ENCODE peak calls at places on chromosomes 1 and 21, in nine cellular contexts. G is tibial artery, R is HCT116, N is transverse colon, K is astrocyte, L is left lung, J is psoas muscle, T is body of pancreas, C is endodermal cell. Y is an unnamed sample.
A peak's percentile ranks its signal among the peaks of the same experiment; 100 is the strongest.

GRCh38 chr1:55257958-55258357 is 42.8 kb upstream of the USP24 start:
- DNase-seq in C (no peak), R (no peak), K (no peak), J (no peak), G (no peak), N (peak; percentile 34), T (no peak), L (no peak), Y (no peak)

GRCh38 chr21:43188712-43189151 is 19.9 kb downstream of the CRYAA start:
- DNase-seq in L (no peak), N (peak; percentile 22), K (no peak), J (peak; percentile 50), R (no peak), C (peak; percentile 33), G (peak; percentile 57), T (peak; percentile 56), Y (no peak)

GRCh38 chr1:34845131-34845901 is 14.2 kb downstream of the SMIM12 start:
- DNase-seq in N (no peak), T (no peak), C (peak; percentile 62), G (no peak), J (no peak), L (no peak), R (no peak), K (no peak), Y (peak; percentile 19)

GRCh38 chr1:116125761-116126160 is 14.6 kb downstream of the MAB21L3 start:
- DNase-seq in N (peak; percentile 69), G (no peak), R (no peak), J (no peak), C (no peak), L (no peak), K (no peak), T (no peak), Y (no peak)

GRCh38 chr1:1371741-1372711 is 3.0 kb downstream of the AURKAIP1 start:
- DNase-seq in K (no peak), N (peak; percentile 78), C (peak; percentile 95), R (no peak), G (peak; percentile 47), L (peak; percentile 94), T (peak; percentile 81), J (peak; percentile 85), Y (peak; percentile 82)

GRCh38 chr1:30512922-30513265 is 210.5 kb downstream of the MATN1 start:
- DNase-seq in R (no peak), J (no peak), T (no peak), G (no peak), N (no peak), K (no peak), C (no peak), L (no peak), Y (no peak)

GRCh38 chr1:119075614-119076013 is 64.8 kb downstream of the WARS2 start:
- DNase-seq in J (no peak), R (no peak), G (peak; percentile 29), L (no peak), C (no peak), K (peak; percentile 74), N (no peak), T (no peak), Y (no peak)

GRCh38 chr1:244735404-244735803 is 82.5 kb downstream of the DESI2 start:
- DNase-seq in N (no peak), G (no peak), K (no peak), J (no peak), L (no peak), R (no peak), T (no peak), C (no peak), Y (no peak)

GRCh38 chr1:147892731-147893214 is 9.8 kb upstream of the GJA8 start:
- DNase-seq in J (no peak), R (peak; percentile 24), T (peak; percentile 49), C (peak; percentile 65), G (no peak), K (peak; percentile 23), L (no peak), N (no peak), Y (peak; percentile 25)

GRCh38 chr1:27621067-27621920 is 13.7 kb downstream of the FGR start:
- DNase-seq in N (no peak), R (no peak), T (peak; percentile 54), K (peak; percentile 40), C (no peak), G (no peak), J (no peak), L (peak; percentile 43), Y (no peak)

GRCh38 chr1:91080650-91081049 is 58.8 kb upstream of the ZNF644 start:
- DNase-seq in L (no peak), J (no peak), T (no peak), G (no peak), N (no peak), R (no peak), C (no peak), K (no peak), Y (no peak)

GRCh38 chr1:75130865-75131592 is 3.2 kb upstream of the LHX8 start:
- DNase-seq in T (no peak), K (no peak), J (no peak), L (peak; percentile 33), C (peak; percentile 81), R (no peak), G (no peak), N (no peak), Y (no peak)

GRCh38 chr1:225343618-225344017 is 84.2 kb downstream of the LBR start:
- DNase-seq in G (no peak), L (no peak), C (no peak), N (no peak), J (no peak), T (no peak), R (peak; percentile 16), K (no peak), Y (no peak)

GRCh38 chr1:230120949-230121381 is 53.9 kb downstream of the GALNT2 start:
- DNase-seq in K (no peak), N (peak; percentile 63), T (no peak), C (peak; percentile 79), G (no peak), L (no peak), R (peak; percentile 10), J (no peak), Y (peak; percentile 55)

GRCh38 chr1:114088392-114089299 is 65.0 kb downstream of the SYT6 start:
- DNase-seq in G (no peak), K (no peak), N (no peak), J (no peak), L (no peak), C (peak; percentile 73), R (no peak), T (no peak), Y (no peak)

GRCh38 chr1:6261615-6261995 is 707 bp upstream of the GPR153 start:
- DNase-seq in C (peak; percentile 82), N (no peak), K (no peak), J (no peak), T (no peak), G (no peak), R (no peak), L (no peak), Y (no peak)

GRCh38 chr1:150009604-150010387 is 730 bp downstream of the OTUD7B start:
- DNase-seq in K (peak; percentile 91), L (no peak), R (no peak), C (peak; percentile 72), J (peak; percentile 81), N (peak; percentile 36), G (peak; percentile 71), T (peak; percentile 41), Y (peak; percentile 20)

GRCh38 chr1:203713125-203713524 is 51.9 kb upstream of the LAX1 start:
- DNase-seq in C (no peak), J (no peak), R (no peak), K (no peak), T (no peak), L (no peak), G (no peak), N (no peak), Y (no peak)

GRCh38 chr1:38929476-38929875 is 12.2 kb downstream of the RHBDL2 start:
- DNase-seq in R (no peak), C (peak; percentile 57), J (no peak), G (no peak), L (no peak), K (peak; percentile 14), N (no peak), T (no peak), Y (no peak)

GRCh38 chr1:212457740-212458338 is 25.1 kb downstream of the NENF start:
- DNase-seq in L (no peak), N (peak; percentile 52), R (peak; percentile 48), G (no peak), J (no peak), K (no peak), T (no peak), C (peak; percentile 96), Y (peak; percentile 82)

GRCh38 chr1:220748091-220748934 is at the start of gene MTARC2:
- DNase-seq in C (peak; percentile 94), G (peak; percentile 90), K (peak; percentile 60), L (peak; percentile 91), T (peak; percentile 87), J (peak; percentile 88), R (peak; percentile 66), N (peak; percentile 80), Y (peak; percentile 22)
- H3K4me3 ChIP-seq in C (peak within 1 kb of the TSS; percentile 84), G (peak within 1 kb of the TSS; percentile 94), K (peak within 1 kb of the TSS; percentile 72), L (peak within 1 kb of the TSS; percentile 66), T (peak within 1 kb of the TSS; percentile 89), J (peak within 1 kb of the TSS; percentile 76), R (peak within 1 kb of the TSS; percentile 86), N (peak within 1 kb of the TSS; percentile 80), Y (peak within 1 kb of the TSS; percentile 41)

GRCh38 chr1:59776960-59777852 is 37.5 kb upstream of the HOOK1 start:
- DNase-seq in R (no peak), N (no peak), L (peak; percentile 46), C (peak; percentile 58), J (no peak), G (no peak), K (peak; percentile 24), T (no peak), Y (no peak)

GRCh38 chr1:59775480-59775879 is 39.3 kb upstream of the HOOK1 start:
- DNase-seq in N (no peak), R (no peak), C (no peak), G (no peak), T (no peak), K (no peak), L (no peak), J (no peak), Y (no peak)

GRCh38 chr1:59779949-59780348 is 34.8 kb upstream of the HOOK1 start:
- DNase-seq in C (peak; percentile 65), L (no peak), N (no peak), G (no peak), T (no peak), J (no peak), K (no peak), R (no peak), Y (no peak)
- TF ChIP-seq CTCF in C (peak; percentile 81), L (no peak), N (no peak), G (no peak), T (no peak), J (peak; percentile 8), K (no peak), R (peak; percentile 49), Y (peak; percentile 44)

DNA sequence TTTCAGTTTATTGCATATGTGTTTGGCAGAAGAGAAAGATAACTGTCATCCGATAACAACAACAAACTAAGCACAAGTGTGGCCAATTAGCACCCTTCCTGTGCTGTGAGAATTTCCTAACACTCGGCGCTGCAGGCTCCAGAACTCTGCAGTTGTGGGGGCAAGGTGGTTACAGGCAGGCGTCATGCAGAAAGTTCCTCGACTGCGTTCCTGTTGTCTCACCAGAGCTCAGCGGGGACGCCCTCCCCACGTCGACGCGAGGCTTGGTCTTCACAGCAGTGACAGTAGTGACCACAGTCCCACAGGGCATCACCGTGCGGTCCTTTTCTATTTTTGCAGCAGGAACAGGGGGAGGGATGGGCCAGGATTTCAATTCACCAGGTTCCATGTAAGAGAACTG is 27.6 kb upstream of the PRDM15 start:
- DNase-seq in C (no peak), T (no peak), L (peak; percentile 70), G (no peak), R (no peak), K (no peak), J (no peak), N (no peak), Y (no peak)
- H3K9me3 ChIP-seq in C (no peaks in the 10 kb centered on the region), T (no peaks in the 10 kb centered on the region), L (no peaks in the 10 kb centered on the region), G (no peaks in the 10 kb centered on the region), R (no peaks in the 10 kb centered on the region), K (no peaks in the 10 kb centered on the region), J (no peaks in the 10 kb centered on the region), N (no peaks in the 10 kb centered on the region), Y (no peaks in the 10 kb centered on the region)

GRCh38 chr1:18951818-18952391 is 4.6 kb downstream of the IFFO2 start:
- DNase-seq in N (peak; percentile 70), L (no peak), R (no peak), J (no peak), C (no peak), K (no peak), G (no peak), T (no peak), Y (no peak)
- H3K4me3 ChIP-seq in N (no peak overlapping the region), L (no peak overlapping the region), R (no peak overlapping the region), J (no peak overlapping the region), C (no peak overlapping the region), K (no peak overlapping the region), G (peak overlapping the region; percentile 51), T (no peak overlapping the region), Y (no peak overlapping the region)